ENCODE peak calls at places on chromosomes 7 and 10, in six cellular contexts. K, O, Y, I, N and J are unnamed samples.

GRCh38 chr7:74023037-74023436 is 4.9 kb upstream of the ELN start:
- DNase-seq in K (no peak), O (no peak), Y (no peak), I (no peak), N (no peak), J (no peak)

GRCh38 chr7:2476298-2476697 is at the start of gene GRIFIN:
- DNase-seq in K (no peak), O (no peak), Y (no peak), I (no peak), N (no peak), J (no peak)

GRCh38 chr10:113681533-113682470 is 2.1 kb downstream of the CASP7 start:
- DNase-seq in K (no peak), O (no peak), Y (no peak), I (no peak), N (no peak), J (no peak)

GRCh38 chr7:134520130-134520529 is 7.2 kb upstream of the AKR1B10 start:
- DNase-seq in K (no peak), O (no peak), Y (no peak), I (no peak), N (no peak), J (no peak)

GRCh38 chr10:27637601-27638000 is 108.0 kb downstream of the MKX start:
- DNase-seq in K (no peak), O (no peak), Y (no peak), I (no peak), N (no peak), J (no peak)

GRCh38 chr10:74813860-74814259 is 12.5 kb upstream of the KAT6B start:
- DNase-seq in K (no peak), O (no peak), Y (no peak), I (no peak), N (no peak), J (no peak)

GRCh38 chr7:37323912-37324430 is 124.7 kb downstream of the ELMO1 start:
- DNase-seq in K (no peak), O (no peak), Y (no peak), I (no peak), N (no peak), J (no peak)

GRCh38 chr10:72821606-72822005 is 71.9 kb upstream of the OIT3 start:
- DNase-seq in K (no peak), O (no peak), Y (no peak), I (no peak), N (no peak), J (no peak)

GRCh38 chr10:99296605-99297004 is 32.6 kb upstream of the CNNM1 start:
- DNase-seq in K (no peak), O (no peak), Y (no peak), I (no peak), N (no peak), J (no peak)

GRCh38 chr7:69185170-69185569 is 413.1 kb upstream of the AUTS2 start:
- DNase-seq in K (no peak), O (no peak), Y (no peak), I (no peak), N (no peak), J (no peak)

GRCh38 chr7:149753370-149754233 is 19.8 kb downstream of the ZNF467 start:
- DNase-seq in K (no peak), O (no peak), Y (peak), I (no peak), N (peak), J (no peak)

GRCh38 chr10:88541116-88541626 is 41.9 kb downstream of the RNLS start:
- DNase-seq in K (peak), O (no peak), Y (no peak), I (no peak), N (no peak), J (no peak)

GRCh38 chr10:2852574-2853323 is 214.6 kb upstream of the PFKP start:
- DNase-seq in K (no peak), O (no peak), Y (no peak), I (no peak), N (no peak), J (no peak)

GRCh38 chr10:108597031-108597430 is 1326.3 kb downstream of the XPNPEP1 start:
- DNase-seq in K (peak), O (peak), Y (no peak), I (no peak), N (no peak), J (no peak)

GRCh38 chr7:50226669-50227068 is 77.8 kb upstream of the IKZF1 start:
- DNase-seq in K (no peak), O (no peak), Y (no peak), I (no peak), N (no peak), J (no peak)

GRCh38 chr10:33483124-33483794 is 148.8 kb upstream of the NRP1 start:
- DNase-seq in K (no peak), O (no peak), Y (no peak), I (no peak), N (no peak), J (peak)

GRCh38 chr7:32587431-32587948 is 92.2 kb downstream of the AVL9 start:
- DNase-seq in K (peak), O (peak), Y (no peak), I (peak), N (no peak), J (no peak)

GRCh38 chr7:78020874-78021249 is 222.3 kb downstream of the PHTF2 start:
- DNase-seq in K (no peak), O (no peak), Y (no peak), I (no peak), N (no peak), J (no peak)

GRCh38 chr7:79951415-79951814 is 183.2 kb upstream of the GNAI1 start:
- DNase-seq in K (no peak), O (no peak), Y (no peak), I (no peak), N (no peak), J (no peak)

GRCh38 chr7:129266181-129266580 is 41.4 kb downstream of the AHCYL2 start:
- DNase-seq in K (no peak), O (no peak), Y (no peak), I (no peak), N (no peak), J (no peak)

GRCh38 chr10:71782917-71783490 is 9.7 kb upstream of the VSIR start:
- DNase-seq in K (no peak), O (no peak), Y (no peak), I (no peak), N (no peak), J (no peak)

GRCh38 chr7:142345817-142346216 is 88.0 kb upstream of the PRSS58 start:
- DNase-seq in K (no peak), O (no peak), Y (no peak), I (no peak), N (no peak), J (no peak)

GRCh38 chr7:129222064-129222463 is 2.8 kb upstream of the AHCYL2 start:
- DNase-seq in K (no peak), O (no peak), Y (peak), I (no peak), N (no peak), J (no peak)

GRCh38 chr10:13502384-13502783 is 26.4 kb downstream of the BEND7 start:
- DNase-seq in K (no peak), O (no peak), Y (no peak), I (no peak), N (no peak), J (no peak)

GRCh38 chr10:52883996-52884871 is 111.7 kb upstream of the MBL2 start:
- DNase-seq in K (peak), O (no peak), Y (peak), I (peak), N (peak), J (peak)

GRCh38 chr10:113058175-113058961 is 108.3 kb downstream of the TCF7L2 start:
- DNase-seq in K (peak), O (peak), Y (peak), I (peak), N (no peak), J (no peak)

GRCh38 chr10:30791197-30791611 is 161.7 kb upstream of the LYZL2 start:
- DNase-seq in K (no peak), O (no peak), Y (no peak), I (no peak), N (no peak), J (no peak)

GRCh38 chr10:59433720-59434428 is 71.5 kb upstream of the FAM13C start:
- DNase-seq in K (no peak), O (no peak), Y (no peak), I (no peak), N (no peak), J (no peak)

GRCh38 chr7:36278069-36278766 is 111.4 kb upstream of the ANLN start:
- DNase-seq in K (no peak), O (no peak), Y (no peak), I (peak), N (no peak), J (no peak)

GRCh38 chr10:29585488-29585976 is 49.2 kb downstream of the SVIL start:
- DNase-seq in K (no peak), O (no peak), Y (no peak), I (no peak), N (peak), J (peak)